ENCODE peak calls at places on chromosomes 4 and X, in seven cellular contexts. P, U, L, B, J, Q and Y are unnamed samples.

GRCh38 chr4:108192056-108192455 is 23.3 kb upstream of the LEF1 start:
- DNase-seq in P (no peak), U (no peak), L (no peak), B (no peak), J (no peak), Q (no peak), Y (no peak)

GRCh38 chr4:41661447-41662076 is 87.0 kb downstream of the PHOX2B start:
- DNase-seq in P (no peak), U (peak), L (no peak), B (peak), J (peak), Q (peak), Y (peak)

GRCh38 chr4:46196086-46196485 is 72.2 kb upstream of the GABRG1 start:
- DNase-seq in P (no peak), U (no peak), L (no peak), B (no peak), J (no peak), Q (peak), Y (no peak)

GRCh38 chrX:41981481-41982013 is 58.2 kb upstream of the CASK start:
- DNase-seq in P (no peak), U (no peak), L (no peak), B (no peak), J (no peak), Q (no peak), Y (peak)

GRCh38 chr4:139672215-139672614 is 6.6 kb downstream of the MGST2 start:
- DNase-seq in P (no peak), U (no peak), L (no peak), B (no peak), J (peak), Q (no peak), Y (no peak)

GRCh38 chrX:39427492-39428289 is 626.4 kb downstream of the MID1IP1 start:
- DNase-seq in P (no peak), U (no peak), L (no peak), B (no peak), J (no peak), Q (no peak), Y (no peak)

GRCh38 chr4:153318696-153319320 is 25.7 kb upstream of the MND1 start:
- DNase-seq in P (no peak), U (no peak), L (no peak), B (peak), J (no peak), Q (peak), Y (peak)

GRCh38 chr4:139214039-139214534 is 37.1 kb upstream of the ELF2 start:
- DNase-seq in P (no peak), U (no peak), L (no peak), B (peak), J (no peak), Q (peak), Y (peak)

GRCh38 chr4:87359258-87359657 is 31.7 kb downstream of the HSD17B11 start:
- DNase-seq in P (no peak), U (no peak), L (no peak), B (no peak), J (no peak), Q (no peak), Y (no peak)

GRCh38 chr4:33381806-33382205 is 2661.6 kb downstream of the PCDH7 start:
- DNase-seq in P (no peak), U (no peak), L (no peak), B (no peak), J (no peak), Q (no peak), Y (no peak)

DNA sequence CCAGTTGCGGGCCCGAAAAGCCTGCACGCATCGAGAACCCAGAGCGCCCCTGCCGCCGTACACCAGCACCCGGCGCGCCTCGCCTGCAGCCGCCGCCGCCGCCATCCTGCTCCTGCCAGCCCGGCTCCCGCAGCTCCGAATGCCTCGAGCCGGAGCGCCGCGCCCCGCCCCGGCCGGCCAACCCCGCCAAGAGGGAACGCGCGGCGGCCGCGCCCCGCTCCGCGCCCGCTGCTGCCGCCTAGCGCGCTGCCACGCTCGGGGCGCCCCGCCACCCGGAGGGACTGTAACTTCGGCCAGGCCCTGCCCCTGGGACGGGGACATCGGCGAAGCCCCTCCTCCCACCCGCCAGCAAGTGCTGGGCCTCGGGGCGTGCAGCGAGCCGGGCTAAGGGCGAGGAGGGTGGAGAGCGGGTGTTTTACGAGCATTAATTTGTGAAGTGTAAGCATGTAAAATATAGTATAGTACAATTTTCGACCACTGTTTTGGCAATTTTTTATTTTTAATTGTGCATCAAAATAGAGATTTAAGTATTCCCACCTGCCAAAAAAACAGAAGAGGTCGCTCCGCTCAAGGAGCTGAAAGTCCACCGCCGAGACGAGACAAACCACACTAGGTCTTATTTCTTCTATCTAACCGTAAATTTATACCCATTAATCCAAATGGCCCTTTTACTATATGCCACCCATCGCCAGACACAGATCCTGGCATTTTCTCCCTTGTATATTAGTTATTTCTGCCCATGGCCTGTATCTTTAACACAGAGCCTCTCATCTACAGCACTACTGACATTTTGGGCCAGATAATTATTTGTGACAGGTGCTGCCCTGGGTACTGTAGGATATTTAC is at the start of gene QDPR:
- DNase-seq in P (peak), U (peak), L (no peak), B (peak), J (peak), Q (peak), Y (peak)
- TF ChIP-seq POLR2A in P (no peak), U (peak), L (no peak), B (peak), J (no peak), Q (no peak), Y (peak)

GRCh38 chr4:189185810-189186432 is 754.8 kb upstream of the FRG1 start:
- DNase-seq in P (no peak), U (no peak), L (no peak), B (no peak), J (no peak), Q (no peak), Y (no peak)
- TF ChIP-seq POLR2A in P (no peak), U (no peak), L (no peak), B (no peak), J (no peak), Q (no peak), Y (no peak)

GRCh38 chr4:186486172-186486571 is 69.2 kb downstream of the MTNR1A start:
- DNase-seq in P (no peak), U (no peak), L (no peak), B (no peak), J (no peak), Q (no peak), Y (no peak)
- TF ChIP-seq POLR2A in P (no peak), U (no peak), L (no peak), B (no peak), J (no peak), Q (no peak), Y (no peak)

DNA sequence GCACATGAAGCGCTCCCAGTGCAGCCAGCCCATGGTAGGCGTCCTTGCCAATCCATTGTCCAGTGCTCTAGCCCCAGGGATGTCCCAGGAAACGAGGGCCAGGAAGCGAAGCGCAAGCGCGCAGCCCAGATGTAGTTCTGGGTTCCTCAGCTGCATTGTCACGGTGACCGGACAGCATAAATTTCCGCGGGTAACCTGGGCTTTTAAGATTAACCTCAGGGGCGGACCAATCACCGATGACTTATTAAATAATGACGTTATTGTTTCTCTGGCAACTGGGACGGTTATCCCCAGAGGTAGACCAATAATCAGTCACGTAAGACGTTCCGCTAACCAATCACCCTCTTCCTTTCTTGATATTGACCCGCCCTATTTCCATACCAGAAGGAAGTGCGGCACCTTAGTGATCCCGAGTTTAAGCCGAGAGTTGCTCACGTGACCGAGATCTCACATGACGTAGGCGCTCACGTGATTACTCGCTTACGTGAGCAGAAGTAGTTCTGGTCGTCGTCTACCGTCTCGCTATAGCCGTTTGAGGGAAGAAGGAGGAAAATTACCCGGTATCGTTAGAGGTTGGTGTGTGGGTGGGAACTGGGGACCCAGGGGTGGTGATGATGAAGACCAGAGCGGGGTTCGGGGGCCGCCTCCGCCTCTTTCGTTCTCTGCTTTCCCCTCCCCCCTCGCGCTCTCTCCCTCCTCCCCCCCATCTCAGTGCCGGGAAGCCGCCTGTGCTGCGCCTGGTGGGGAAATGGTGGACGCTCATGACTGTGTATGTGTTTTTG is at the start of the genes GLA and HNRNPH2:
- DNase-seq in P (peak), U (peak), L (peak), B (peak), J (peak), Q (peak), Y (peak)
- TF ChIP-seq POLR2A in P (peak), U (peak), L (no peak), B (peak), J (peak), Q (peak), Y (peak)

GRCh38 chr4:185396724-185397402 is at the start of gene ANKRD37:
- DNase-seq in P (no peak), U (no peak), L (no peak), B (peak), J (no peak), Q (no peak), Y (peak)
- TF ChIP-seq POLR2A in P (peak), U (peak), L (no peak), B (peak), J (no peak), Q (no peak), Y (no peak)

GRCh38 chr4:40473578-40474388 is 138.7 kb downstream of the CHRNA9 start:
- DNase-seq in P (no peak), U (no peak), L (no peak), B (peak), J (no peak), Q (no peak), Y (no peak)
- TF ChIP-seq POLR2A in P (no peak), U (peak), L (no peak), B (no peak), J (no peak), Q (no peak), Y (no peak)

GRCh38 chr4:145097821-145098674 is at the start of the genes ABCE1 and ANAPC10:
- DNase-seq in P (peak), U (peak), L (peak), B (peak), J (peak), Q (peak), Y (peak)
- TF ChIP-seq POLR2A in P (peak), U (peak), L (peak), B (peak), J (no peak), Q (no peak), Y (peak)

GRCh38 chr4:169079942-169080827 is 70.1 kb upstream of the CBR4 start:
- DNase-seq in P (peak), U (peak), L (no peak), B (no peak), J (peak), Q (peak), Y (peak)
- TF ChIP-seq POLR2A in P (no peak), U (no peak), L (no peak), B (no peak), J (no peak), Q (no peak), Y (no peak)